ENCODE peak calls at places on chromosomes 1 and 21, in six cellular contexts. One of them, this sample, is unnamed.

GRCh38 chr21:37592496-37592895 is 225.9 kb downstream of the DYRK1A start:
- DNase-seq in GM12878: no peak
- DNase-seq in K562: no peak
- DNase-seq in HCT116: no peak
- DNase-seq in HepG2: no peak
- DNase-seq in H1: peak
- DNase-seq in this sample: no peak

GRCh38 chr1:88917321-88918025 is 26.1 kb upstream of the GTF2B start:
- DNase-seq in HCT116: no peak
- DNase-seq in K562: no peak
- DNase-seq in GM12878: no peak
- DNase-seq in HepG2: no peak
- DNase-seq in H1: no peak
- DNase-seq in this sample: no peak

GRCh38 chr1:98323396-98323795 is 338.1 kb upstream of the SNX7 start:
- DNase-seq in HCT116: peak
- DNase-seq in GM12878: no peak
- DNase-seq in HepG2: no peak
- DNase-seq in K562: no peak
- DNase-seq in H1: no peak
- DNase-seq in this sample: no peak

GRCh38 chr1:181099152-181100014 is 10.9 kb downstream of the IER5 start:
- DNase-seq in K562: no peak
- DNase-seq in GM12878: peak
- DNase-seq in HepG2: no peak
- DNase-seq in H1: no peak
- DNase-seq in HCT116: no peak
- DNase-seq in this sample: no peak

GRCh38 chr1:241465673-241466072 is 53.9 kb downstream of the FH start:
- DNase-seq in HepG2: no peak
- DNase-seq in HCT116: no peak
- DNase-seq in GM12878: no peak
- DNase-seq in H1: no peak
- DNase-seq in K562: no peak
- DNase-seq in this sample: no peak

GRCh38 chr1:14875781-14876564 is 277.5 kb downstream of the KAZN start:
- DNase-seq in HepG2: no peak
- DNase-seq in H1: no peak
- DNase-seq in GM12878: no peak
- DNase-seq in HCT116: no peak
- DNase-seq in K562: no peak
- DNase-seq in this sample: no peak

GRCh38 chr1:236284291-236284711 is 2.5 kb upstream of the ERO1B start:
- DNase-seq in GM12878: peak
- DNase-seq in H1: no peak
- DNase-seq in HepG2: no peak
- DNase-seq in K562: no peak
- DNase-seq in HCT116: no peak
- DNase-seq in this sample: no peak

GRCh38 chr1:37094302-37094701 is 60.0 kb upstream of the GRIK3 start:
- DNase-seq in HCT116: no peak
- DNase-seq in K562: no peak
- DNase-seq in H1: no peak
- DNase-seq in GM12878: peak
- DNase-seq in HepG2: no peak
- DNase-seq in this sample: no peak

GRCh38 chr1:5993553-5994510 is 1.6 kb upstream of the NPHP4 start:
- DNase-seq in H1: peak
- DNase-seq in GM12878: no peak
- DNase-seq in HCT116: no peak
- DNase-seq in K562: peak
- DNase-seq in HepG2: no peak
- DNase-seq in this sample: no peak

GRCh38 chr1:116268211-116268610 is 104.8 kb upstream of the ATP1A1 start:
- DNase-seq in HCT116: no peak
- DNase-seq in K562: no peak
- DNase-seq in GM12878: no peak
- DNase-seq in HepG2: no peak
- DNase-seq in H1: no peak
- DNase-seq in this sample: no peak

GRCh38 chr1:66559517-66559916 is 25.6 kb downstream of the SGIP1 start:
- DNase-seq in HCT116: no peak
- DNase-seq in H1: no peak
- DNase-seq in HepG2: no peak
- DNase-seq in K562: no peak
- DNase-seq in GM12878: no peak
- DNase-seq in this sample: no peak

GRCh38 chr1:47431534-47431933 is 6.3 kb upstream of the FOXD2 start:
- DNase-seq in GM12878: no peak
- DNase-seq in HepG2: no peak
- DNase-seq in HCT116: no peak
- DNase-seq in K562: no peak
- DNase-seq in H1: no peak
- DNase-seq in this sample: no peak

GRCh38 chr1:40664791-40665190 is 691 bp downstream of the RIMS3 start:
- DNase-seq in GM12878: no peak
- DNase-seq in H1: peak
- DNase-seq in HCT116: no peak
- DNase-seq in HepG2: no peak
- DNase-seq in K562: no peak
- DNase-seq in this sample: no peak
- H3K4me3 ChIP-seq in GM12878: no peak
- H3K4me3 ChIP-seq in H1: peak
- H3K4me3 ChIP-seq in HCT116: peak
- H3K4me3 ChIP-seq in HepG2: peak
- H3K4me3 ChIP-seq in K562: no peak
- H3K4me3 ChIP-seq in this sample: peak

GRCh38 chr1:54051936-54052469 is 1.0 kb downstream of the TMEM59 start:
- DNase-seq in K562: no peak
- DNase-seq in HCT116: no peak
- DNase-seq in GM12878: no peak
- DNase-seq in H1: no peak
- DNase-seq in HepG2: no peak
- DNase-seq in this sample: no peak

GRCh38 chr1:54052470-54052933 is 502 bp downstream of the TMEM59 start:
- DNase-seq in HCT116: no peak
- DNase-seq in H1: no peak
- DNase-seq in K562: peak
- DNase-seq in GM12878: no peak
- DNase-seq in HepG2: peak
- DNase-seq in this sample: peak

GRCh38 chr1:54053745-54054437 is 483 bp downstream of the TCEANC2 start:
- DNase-seq in HepG2: no peak
- DNase-seq in GM12878: no peak
- DNase-seq in H1: no peak
- DNase-seq in HCT116: no peak
- DNase-seq in K562: no peak
- DNase-seq in this sample: peak

GRCh38 chr1:54052934-54053744 is at the start of the genes TCEANC2 and TMEM59:
- DNase-seq in HCT116: peak
- DNase-seq in H1: peak
- DNase-seq in HepG2: peak
- DNase-seq in GM12878: peak
- DNase-seq in K562: peak
- DNase-seq in this sample: peak

DNA sequence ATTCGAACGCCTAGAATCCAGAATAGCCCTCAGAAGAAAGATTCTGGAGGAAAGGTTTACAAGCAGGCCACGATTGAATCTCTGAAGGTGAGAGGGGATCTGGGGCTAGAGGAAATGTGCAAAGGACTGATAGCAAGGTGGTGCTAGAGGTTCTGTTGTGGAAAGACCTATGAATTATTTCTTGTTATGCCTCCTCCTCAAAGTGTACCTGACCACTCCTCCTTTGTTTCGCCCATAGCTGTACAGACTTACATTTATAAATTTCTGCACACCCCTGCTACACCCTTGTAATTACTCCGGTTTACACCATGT is 986 bp downstream of the TCEANC2 start:
- DNase-seq in GM12878: no peak
- DNase-seq in HCT116: no peak
- DNase-seq in K562: peak
- DNase-seq in HepG2: no peak
- DNase-seq in H1: no peak
- DNase-seq in this sample: no peak
- TF ChIP-seq ZNF274 in GM12878: no peak
- TF ChIP-seq ZNF274 in HCT116: no peak
- TF ChIP-seq ZNF274 in K562: no peak
- TF ChIP-seq ZNF274 in HepG2: no peak
- TF ChIP-seq ZNF274 in H1: no peak
- TF ChIP-seq ZNF274 in this sample: no peak

GRCh38 chr1:45325816-45326506 is 734 bp upstream of the HPDL start:
- DNase-seq in HepG2: no peak
- DNase-seq in K562: no peak
- DNase-seq in H1: no peak
- DNase-seq in GM12878: no peak
- DNase-seq in HCT116: no peak
- DNase-seq in this sample: no peak
- H3K4me3 ChIP-seq in HepG2: no peak
- H3K4me3 ChIP-seq in K562: no peak
- H3K4me3 ChIP-seq in H1: peak
- H3K4me3 ChIP-seq in GM12878: peak
- H3K4me3 ChIP-seq in HCT116: no peak
- H3K4me3 ChIP-seq in this sample: no peak

GRCh38 chr1:182960046-182960445 is 7.1 kb upstream of the SHCBP1L start:
- DNase-seq in H1: no peak
- DNase-seq in K562: no peak
- DNase-seq in HepG2: no peak
- DNase-seq in GM12878: no peak
- DNase-seq in HCT116: no peak
- DNase-seq in this sample: no peak

GRCh38 chr1:182956708-182957365 is 3.9 kb upstream of the SHCBP1L start:
- DNase-seq in H1: no peak
- DNase-seq in K562: no peak
- DNase-seq in GM12878: no peak
- DNase-seq in HepG2: no peak
- DNase-seq in HCT116: no peak
- DNase-seq in this sample: no peak

GRCh38 chr1:182952677-182953444 is at the start of gene SHCBP1L:
- DNase-seq in HCT116: no peak
- DNase-seq in HepG2: no peak
- DNase-seq in H1: no peak
- DNase-seq in GM12878: no peak
- DNase-seq in K562: no peak
- DNase-seq in this sample: no peak

GRCh38 chr1:182957902-182958395 is 5.0 kb upstream of the SHCBP1L start:
- DNase-seq in HCT116: no peak
- DNase-seq in K562: no peak
- DNase-seq in H1: no peak
- DNase-seq in HepG2: no peak
- DNase-seq in GM12878: no peak
- DNase-seq in this sample: peak

DNA sequence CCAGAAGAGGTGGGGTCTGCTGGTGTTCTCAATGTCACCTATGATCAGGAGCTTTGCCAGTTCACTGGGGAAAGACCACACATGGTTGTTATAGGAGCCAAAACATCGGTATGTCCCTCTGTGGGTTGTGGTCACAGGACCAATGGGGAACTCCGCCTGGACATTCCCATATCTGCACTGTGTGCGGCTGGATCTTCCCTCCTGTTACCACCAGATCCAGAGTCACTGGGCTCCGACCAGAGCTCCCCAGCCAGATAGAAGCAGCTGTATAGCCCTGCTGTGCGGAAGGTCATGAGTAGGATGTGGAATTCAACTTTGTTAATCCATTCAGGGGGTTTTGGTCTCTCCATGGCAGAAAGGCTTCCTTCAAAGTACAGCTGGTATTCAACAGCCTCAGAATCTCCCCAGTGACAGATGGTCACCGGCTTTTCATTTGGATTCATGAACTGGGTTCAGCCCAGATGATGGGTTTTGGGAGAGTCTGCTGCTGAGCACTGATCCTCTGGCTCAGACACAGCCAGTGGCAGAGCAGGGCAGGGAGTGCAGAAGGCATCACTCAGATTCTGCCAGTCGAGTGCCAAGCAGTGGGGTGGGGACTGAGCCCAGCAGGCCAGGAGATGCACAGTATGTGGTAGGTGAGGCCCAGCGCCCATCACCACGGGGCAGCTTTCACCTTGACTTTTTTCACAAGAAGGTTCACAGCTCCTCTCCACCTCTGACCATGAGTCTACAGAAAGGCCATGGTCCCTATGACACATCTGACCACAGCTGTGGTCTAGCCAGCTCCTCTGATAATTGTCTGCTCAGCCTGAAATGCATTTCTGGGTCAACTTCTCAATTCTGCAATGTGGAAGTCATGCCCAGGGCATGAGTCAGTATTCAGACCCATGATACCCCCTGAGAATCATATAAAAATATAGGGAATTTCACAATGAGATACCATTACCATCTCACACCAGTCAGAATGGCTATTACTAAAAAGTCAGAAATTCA is 2.9 kb upstream of the SHCBP1L start:
- DNase-seq in HepG2: no peak
- DNase-seq in GM12878: no peak
- DNase-seq in K562: no peak
- DNase-seq in HCT116: no peak
- DNase-seq in H1: no peak
- DNase-seq in this sample: no peak
- TF ChIP-seq ZNF274 in HepG2: no peak
- TF ChIP-seq ZNF274 in GM12878: no peak
- TF ChIP-seq ZNF274 in K562: no peak
- TF ChIP-seq ZNF274 in HCT116: no peak
- TF ChIP-seq ZNF274 in H1: no peak
- TF ChIP-seq ZNF274 in this sample: no peak

GRCh38 chr21:45030637-45031218 is 43.7 kb upstream of the ADARB1 start:
- DNase-seq in HCT116: no peak
- DNase-seq in H1: peak
- DNase-seq in K562: no peak
- DNase-seq in GM12878: no peak
- DNase-seq in HepG2: no peak
- DNase-seq in this sample: no peak
- H3K4me3 ChIP-seq in HCT116: no peak
- H3K4me3 ChIP-seq in H1: peak
- H3K4me3 ChIP-seq in K562: no peak
- H3K4me3 ChIP-seq in GM12878: no peak
- H3K4me3 ChIP-seq in HepG2: no peak
- H3K4me3 ChIP-seq in this sample: peak

This sample was measured in NT2/D1.